ENCODE peak calls at places on chromosomes 13 and 19, in eight cellular contexts. T is right lobe of liver, C is mucosa of descending colon, V is psoas muscle, Z is testis, K is PC-9, W is lower lobe of right lung, X is astrocyte. G is an unnamed sample. For H3K9me3, the result is how much of the 10 kb centered on the place peaks cover.

GRCh38 chr13:113553541-113554332 is 30.8 kb upstream of the TFDP1 start:
- DNase-seq in T (no peak), C (no peak), V (no peak), Z (peak), K (no peak), W (peak), X (no peak), G (peak)

GRCh38 chr13:45333251-45333972 is 7.6 kb downstream of the TPT1 start:
- DNase-seq in T (no peak), C (no peak), V (no peak), Z (no peak), K (no peak), W (no peak), X (no peak), G (no peak)

GRCh38 chr13:23928985-23929384 is 31.7 kb upstream of the C1QTNF9B start:
- DNase-seq in T (no peak), C (no peak), V (no peak), Z (no peak), K (no peak), W (no peak), X (peak), G (no peak)

GRCh38 chr19:23996549-23996948 is 81.9 kb downstream of the ZNF726 start:
- DNase-seq in T (no peak), C (no peak), V (no peak), Z (peak), K (no peak), W (no peak), X (no peak), G (no peak)

GRCh38 chr13:108227651-108228272 is 9.6 kb downstream of the ABHD13 start:
- DNase-seq in T (no peak), C (peak), V (no peak), Z (no peak), K (no peak), W (no peak), X (no peak), G (no peak)

GRCh38 chr19:10872551-10873107 is 1.3 kb downstream of the CARM1 start:
- DNase-seq in T (no peak), C (no peak), V (no peak), Z (peak), K (no peak), W (no peak), X (no peak), G (no peak)

GRCh38 chr19:15374796-15375440 is 4.7 kb downstream of the AKAP8 start:
- DNase-seq in T (peak), C (no peak), V (peak), Z (peak), K (no peak), W (no peak), X (no peak), G (no peak)

GRCh38 chr13:46165485-46166220 is 16.3 kb downstream of the LCP1 start:
- DNase-seq in T (no peak), C (no peak), V (no peak), Z (no peak), K (no peak), W (no peak), X (peak), G (no peak)

GRCh38 chr19:32748497-32748896 is 28.9 kb downstream of the TDRD12 start:
- DNase-seq in T (no peak), C (peak), V (no peak), Z (no peak), K (no peak), W (no peak), X (no peak), G (no peak)

GRCh38 chr13:20136781-20137703 is 23.8 kb downstream of the GJA3 start:
- DNase-seq in T (peak), C (peak), V (no peak), Z (peak), K (no peak), W (no peak), X (no peak), G (no peak)

GRCh38 chr13:90793261-90793785 is 554.2 kb upstream of the MIR17HG start:
- DNase-seq in T (no peak), C (no peak), V (no peak), Z (no peak), K (no peak), W (no peak), X (peak), G (no peak)

GRCh38 chr19:50921391-50922315 is 10.5 kb upstream of the KLK4 start:
- DNase-seq in T (no peak), C (no peak), V (no peak), Z (peak), K (peak), W (no peak), X (no peak), G (no peak)

GRCh38 chr13:108115739-108116138 is 99.6 kb downstream of the LIG4 start:
- DNase-seq in T (no peak), C (no peak), V (no peak), Z (no peak), K (no peak), W (no peak), X (no peak), G (no peak)

GRCh38 chr13:101691326-101691725 is 238.9 kb downstream of the ITGBL1 start:
- DNase-seq in T (no peak), C (no peak), V (no peak), Z (no peak), K (no peak), W (no peak), X (no peak), G (no peak)

GRCh38 chr13:65275838-65276630 is 1954.1 kb downstream of the PCDH9 start:
- DNase-seq in T (peak), C (no peak), V (no peak), Z (no peak), K (no peak), W (no peak), X (no peak), G (no peak)

GRCh38 chr13:31322025-31322424 is 122.2 kb downstream of the B3GLCT start:
- DNase-seq in T (no peak), C (no peak), V (peak), Z (no peak), K (no peak), W (no peak), X (no peak), G (no peak)

GRCh38 chr19:3324405-3324856 is 42.0 kb upstream of the NFIC start:
- DNase-seq in T (peak), C (peak), V (peak), Z (peak), K (no peak), W (peak), X (no peak), G (no peak)

GRCh38 chr19:49340069-49340864 is 5.1 kb downstream of the CD37 start:
- DNase-seq in T (peak), C (peak), V (peak), Z (peak), K (no peak), W (peak), X (no peak), G (no peak)

GRCh38 chr13:79435549-79435948 is 29.5 kb upstream of the RBM26 start:
- DNase-seq in T (no peak), C (peak), V (no peak), Z (no peak), K (peak), W (no peak), X (peak), G (no peak)

GRCh38 chr19:35223084-35223790 is 5.3 kb downstream of the FAM187B start:
- DNase-seq in T (peak), C (no peak), V (no peak), Z (no peak), K (no peak), W (no peak), X (no peak), G (no peak)

GRCh38 chr13:72990883-72991282 is 67.9 kb upstream of the KLF5 start:
- DNase-seq in T (no peak), C (no peak), V (no peak), Z (no peak), K (no peak), W (no peak), X (no peak), G (no peak)

GRCh38 chr13:34035676-34036325 is 217.9 kb downstream of the RFC3 start:
- DNase-seq in T (no peak), C (no peak), V (no peak), Z (no peak), K (peak), W (no peak), X (no peak), G (no peak)

GRCh38 chr13:45332831-45333219 is 8.2 kb downstream of the TPT1 start:
- DNase-seq in T (no peak), C (no peak), V (no peak), Z (no peak), K (no peak), W (no peak), X (no peak), G (no peak)

GRCh38 chr13:42398542-42398941 is 126.6 kb downstream of the AKAP11 start:
- DNase-seq in T (no peak), C (no peak), V (no peak), Z (no peak), K (no peak), W (no peak), X (no peak), G (no peak)

GRCh38 chr13:79171131-79172061 is 234.7 kb downstream of the RBM26 start:
- DNase-seq in T (no peak), C (no peak), V (no peak), Z (no peak), K (no peak), W (no peak), X (no peak), G (no peak)

GRCh38 chr13:33347866-33348265 is 62.3 kb upstream of the STARD13 start:
- DNase-seq in T (no peak), C (no peak), V (no peak), Z (no peak), K (no peak), W (no peak), X (no peak), G (no peak)

GRCh38 chr19:33905937-33906577 is 109.4 kb downstream of the KCTD15 start:
- DNase-seq in T (peak), C (peak), V (peak), Z (peak), K (no peak), W (peak), X (no peak), G (no peak)

GRCh38 chr19:48398329-48399235 is 5.1 kb downstream of the GRIN2D start:
- DNase-seq in T (no peak), C (peak), V (peak), Z (peak), K (peak), W (peak), X (peak), G (peak)

GRCh38 chr19:3932931-3933810 is at the start of gene NMRK2:
- DNase-seq in T (no peak), C (no peak), V (peak), Z (no peak), K (no peak), W (no peak), X (no peak), G (no peak)

GRCh38 chr13:30581582-30581981 is 36.1 kb upstream of the USPL1 start:
- DNase-seq in T (no peak), C (peak), V (no peak), Z (no peak), K (no peak), W (no peak), X (no peak), G (no peak)

DNA sequence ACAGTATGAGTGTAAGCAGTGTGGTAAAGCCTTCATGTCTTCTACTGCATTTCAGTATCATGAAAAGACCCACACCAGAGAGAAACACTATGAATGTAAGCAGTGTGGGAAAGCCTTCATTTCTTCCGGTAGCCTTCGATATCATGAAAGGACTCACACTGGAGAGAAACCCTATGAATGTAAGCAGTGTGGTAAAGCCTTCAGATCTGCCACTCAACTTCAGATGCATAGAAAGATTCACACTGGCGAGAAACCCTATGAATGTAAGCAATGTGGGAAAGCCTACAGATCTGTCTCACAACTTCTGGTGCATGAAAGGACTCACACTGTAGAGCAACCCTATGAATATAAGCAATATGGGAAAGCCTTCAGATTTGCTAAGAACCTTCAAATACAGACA is 12.8 kb downstream of the ZNF844 start:
- DNase-seq in T (no peak), C (no peak), V (no peak), Z (no peak), K (no peak), W (no peak), X (no peak), G (no peak)
- H3K9me3 ChIP-seq in T (under half), C (half or more), V (half or more), Z (under half), K (under half), W (half or more), X (half or more), G (half or more)

GRCh38 chr13:111153977-111154332 is 38.8 kb downstream of the ARHGEF7 start:
- DNase-seq in T (peak), C (peak), V (no peak), Z (peak), K (peak), W (no peak), X (no peak), G (no peak)

GRCh38 chr13:111159362-111160320 is 44.5 kb downstream of the ARHGEF7 start:
- DNase-seq in T (no peak), C (no peak), V (no peak), Z (no peak), K (peak), W (no peak), X (no peak), G (no peak)

GRCh38 chr13:111158136-111158805 is 43.2 kb downstream of the ARHGEF7 start:
- DNase-seq in T (no peak), C (no peak), V (no peak), Z (no peak), K (peak), W (no peak), X (peak), G (no peak)

GRCh38 chr13:111153279-111153976 is 38.3 kb downstream of the ARHGEF7 start:
- DNase-seq in T (peak), C (peak), V (peak), Z (peak), K (peak), W (peak), X (peak), G (peak)

DNA sequence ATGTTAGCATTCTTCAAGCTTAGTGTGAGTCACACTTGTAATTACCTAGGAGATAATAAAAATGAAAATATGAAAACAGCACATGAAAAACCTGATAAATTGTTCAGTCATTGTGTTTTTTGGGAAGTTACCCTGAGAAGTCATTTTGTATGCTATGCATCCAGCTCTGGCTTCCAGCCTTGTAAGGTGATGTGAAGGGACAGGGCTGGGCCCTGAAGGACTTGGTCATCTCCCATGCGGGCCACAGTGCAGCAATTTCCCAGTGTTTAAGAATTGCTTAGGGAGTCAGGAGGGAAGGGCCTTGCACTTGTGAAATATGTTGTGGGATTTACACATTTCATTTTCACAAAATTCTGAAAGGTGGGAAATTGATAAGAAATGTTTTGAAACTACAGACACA is 41.3 kb downstream of the ARHGEF7 start:
- DNase-seq in T (no peak), C (no peak), V (no peak), Z (no peak), K (peak), W (no peak), X (no peak), G (no peak)
- TF ChIP-seq CTCF in T (no peak), C (no peak), V (no peak), Z (no peak), K (no peak), W (no peak), X (no peak), G (no peak)

DNA sequence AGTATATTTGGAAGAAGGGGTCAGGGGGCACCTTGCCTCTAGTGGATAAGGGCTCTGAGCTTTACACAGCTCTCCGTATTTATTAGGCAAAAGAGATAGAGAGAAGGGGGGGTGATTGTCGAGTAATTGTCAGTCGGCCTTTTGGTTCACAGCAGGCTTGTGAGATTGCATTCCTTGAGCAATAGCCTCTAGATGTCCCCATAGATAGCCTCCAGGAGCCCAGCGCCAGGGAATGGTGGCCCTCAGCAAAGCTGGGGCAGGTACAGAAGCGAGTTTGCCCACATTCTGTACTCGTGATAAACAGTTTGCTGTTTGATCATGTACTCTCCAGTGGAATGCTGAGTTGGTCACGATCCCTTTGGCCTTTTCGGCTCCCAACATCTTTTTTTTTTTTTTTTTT is 4.6 kb downstream of the ZNF613 start:
- DNase-seq in T (no peak), C (no peak), V (no peak), Z (no peak), K (peak), W (no peak), X (no peak), G (no peak)
- H3K9me3 ChIP-seq in T (under half), C (half or more), V (half or more), Z (under half), K (under half), W (half or more), X (under half), G (under half)

DNA sequence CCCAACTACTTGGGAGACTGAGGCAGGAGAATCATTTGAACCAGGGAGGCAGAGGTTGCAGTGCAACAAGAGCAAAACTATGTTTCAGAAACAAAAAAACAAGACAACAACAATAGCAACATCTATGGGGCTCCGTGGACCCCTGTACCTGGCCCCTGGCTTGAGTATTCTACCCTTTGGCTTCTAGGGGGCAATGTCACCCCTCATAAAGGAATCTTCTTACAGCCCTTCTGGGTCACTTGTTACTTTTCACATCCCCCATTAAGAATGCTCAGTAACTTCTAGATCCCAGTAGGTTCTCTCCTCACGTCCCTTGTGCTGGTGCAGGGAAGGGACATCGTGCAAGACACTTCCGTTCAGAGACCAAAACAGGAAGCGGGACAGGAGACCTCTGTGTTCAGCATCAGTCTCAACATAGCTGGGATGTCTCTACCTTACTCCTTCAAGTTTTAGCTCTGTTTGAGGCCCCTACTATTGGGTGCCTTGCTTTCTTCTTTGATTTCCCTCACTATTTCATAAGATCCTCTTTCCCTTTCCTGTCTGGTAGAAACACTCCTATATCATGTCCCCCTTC is 218.2 kb upstream of the ARGLU1 start:
- DNase-seq in T (no peak), C (no peak), V (no peak), Z (no peak), K (peak), W (no peak), X (no peak), G (no peak)
- TF ChIP-seq CTCF in T (no peak), C (no peak), V (no peak), Z (no peak), K (no peak), W (no peak), X (no peak), G (no peak)

DNA sequence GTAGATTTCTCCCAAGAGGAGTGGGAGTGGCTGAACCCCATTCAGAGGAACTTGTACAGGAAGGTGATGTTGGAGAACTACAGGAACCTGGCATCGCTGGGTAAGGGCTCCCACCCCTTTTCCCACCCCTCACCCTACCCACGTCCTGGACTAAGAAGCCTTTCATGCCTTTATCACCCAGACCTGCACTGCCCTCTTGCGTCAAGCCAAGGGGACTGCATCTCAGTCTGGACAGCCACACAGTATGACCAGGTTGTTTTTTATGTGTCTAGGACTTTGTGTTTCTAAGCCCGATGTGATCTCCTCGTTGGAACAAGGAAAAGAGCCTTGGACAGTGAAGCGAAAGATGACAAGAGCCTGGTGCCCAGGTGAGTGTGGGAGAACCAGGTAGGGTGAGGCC is 8.8 kb downstream of the ZFP28 start:
- DNase-seq in T (no peak), C (no peak), V (no peak), Z (no peak), K (no peak), W (no peak), X (no peak), G (no peak)
- H3K9me3 ChIP-seq in T (under half), C (half or more), V (half or more), Z (under half), K (under half), W (half or more), X (under half), G (under half)

DNA sequence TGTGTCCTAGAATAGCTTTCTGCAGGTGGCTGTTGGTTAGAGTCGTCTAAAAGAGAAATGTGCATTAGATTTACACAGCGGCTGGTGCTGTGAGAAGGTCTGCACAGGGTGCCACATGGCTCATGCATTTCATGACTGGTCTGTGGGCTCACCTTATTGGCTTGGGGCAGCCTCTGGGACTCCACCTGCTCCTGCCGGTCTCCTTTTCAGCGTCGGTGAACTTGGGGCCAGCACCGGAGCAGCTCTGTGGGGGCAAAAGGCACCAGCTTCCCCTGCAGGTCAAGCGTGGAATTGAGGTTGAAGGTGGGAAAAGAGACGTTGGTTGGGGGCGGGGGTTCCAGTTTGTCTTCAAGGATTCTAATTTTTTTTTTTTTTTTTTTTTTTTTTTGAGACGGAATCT is 3.1 kb upstream of the PNMA8C start:
- DNase-seq in T (no peak), C (no peak), V (no peak), Z (no peak), K (no peak), W (peak), X (no peak), G (no peak)
- TF ChIP-seq CTCF in T (no peak), C (no peak), V (no peak), Z (no peak), K (peak), W (no peak), X (no peak), G (no peak)

G was measured in RWPE2.